ENCODE peak calls at places on chromosome 15, in four cellular contexts. I is left ventricle myocardium inferior, D is IMR-90, G is HCT116. O is an unnamed sample. For H3K27me3 and H3K9me3, the result is how much of the 10 kb centered on the place peaks cover.

GRCh38 chr15:34354286-34354685 is 11.2 kb downstream of the NUTM1 start:
- DNase-seq in I (no peak), D (no peak), G (no peak), O (no peak)

GRCh38 chr15:87522997-87523396 is 733.5 kb downstream of the NTRK3 start:
- DNase-seq in I (no peak), D (no peak), G (no peak), O (no peak)

GRCh38 chr15:74780983-74781672 is 752 bp upstream of the CSK start:
- DNase-seq in I (no peak), D (peak), G (no peak), O (no peak)

GRCh38 chr15:60358935-60359672 is 38.7 kb downstream of the ANXA2 start:
- DNase-seq in I (no peak), D (peak), G (no peak), O (peak)

GRCh38 chr15:68268405-68268804 is 9.1 kb upstream of the FEM1B start:
- DNase-seq in I (no peak), D (peak), G (no peak), O (no peak)

GRCh38 chr15:51758645-51759044 is 7.2 kb downstream of the TMOD2 start:
- DNase-seq in I (peak), D (peak), G (no peak), O (no peak)

GRCh38 chr15:57118013-57118799 is 199.8 kb downstream of the TCF12 start:
- DNase-seq in I (no peak), D (peak), G (peak), O (no peak)

GRCh38 chr15:49421991-49422390 is 1.1 kb upstream of the FGF7 start:
- DNase-seq in I (peak), D (peak), G (peak), O (peak)

GRCh38 chr15:92787116-92787515 is 113.0 kb upstream of the CHD2 start:
- DNase-seq in I (no peak), D (no peak), G (no peak), O (no peak)

GRCh38 chr15:63082366-63082765 is 39.3 kb upstream of the LACTB start:
- DNase-seq in I (no peak), D (no peak), G (no peak), O (no peak)

GRCh38 chr15:74885461-74885860 is 4.4 kb upstream of the MPI start:
- DNase-seq in I (no peak), D (no peak), G (no peak), O (no peak)

GRCh38 chr15:73637527-73637926 is 4.3 kb upstream of the NPTN start:
- DNase-seq in I (no peak), D (no peak), G (no peak), O (no peak)

GRCh38 chr15:91855684-91856553 is 2.4 kb downstream of the SLCO3A1 start:
- DNase-seq in I (no peak), D (no peak), G (no peak), O (no peak)

GRCh38 chr15:64245405-64245804 is 82.6 kb upstream of the PPIB start:
- DNase-seq in I (no peak), D (no peak), G (no peak), O (no peak)

DNA sequence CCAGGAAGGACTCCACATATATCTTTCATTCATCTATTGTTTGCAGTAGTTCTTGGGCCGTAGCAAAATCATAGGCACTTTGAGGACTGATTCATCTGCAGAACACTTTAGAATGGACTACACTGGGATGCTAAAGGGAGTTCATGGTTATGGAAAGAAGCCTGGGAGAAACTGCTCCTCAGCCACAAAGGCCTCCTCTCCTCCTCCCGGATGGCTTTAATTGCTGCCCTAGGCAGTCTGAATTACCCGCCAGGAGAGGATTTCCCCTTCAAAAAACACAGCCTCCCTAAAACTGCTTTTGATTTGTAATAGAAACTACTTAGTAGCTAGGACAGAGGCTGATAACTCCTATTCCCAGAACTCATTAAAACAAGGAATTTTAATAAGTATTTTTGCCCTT is 4.6 kb downstream of the TMEM266 start:
- DNase-seq in I (no peak), D (no peak), G (no peak), O (no peak)
- H3K27me3 ChIP-seq in I (half or more), D (half or more), G (under half), O (half or more)

DNA sequence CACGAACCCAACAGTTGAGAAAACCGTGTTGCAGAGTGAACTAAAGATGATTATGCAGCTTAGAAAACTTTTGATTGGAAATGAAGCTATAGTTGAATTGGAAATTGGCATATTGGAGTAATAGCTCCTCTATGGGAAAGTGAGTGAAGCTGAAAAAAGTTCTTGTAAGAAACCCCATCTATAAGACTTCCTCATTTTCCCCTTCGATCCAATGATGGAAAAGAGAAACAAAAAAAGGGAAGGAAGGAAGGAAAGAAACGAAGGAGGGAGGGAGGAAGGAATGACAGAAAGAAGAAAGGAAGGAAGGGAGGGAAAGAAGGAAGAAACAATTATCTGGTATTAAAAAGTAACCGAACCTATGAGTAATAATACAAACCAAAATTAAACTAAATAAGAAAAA is 791.8 kb upstream of the NR2F2 start:
- DNase-seq in I (no peak), D (no peak), G (no peak), O (no peak)
- H3K9me3 ChIP-seq in I (under half), D (under half), G (under half), O (under half)

GRCh38 chr15:96349933-96350292 is 19.4 kb downstream of the NR2F2 start:
- DNase-seq in I (no peak), D (no peak), G (no peak), O (no peak)

GRCh38 chr15:96349034-96349932 is 18.8 kb downstream of the NR2F2 start:
- DNase-seq in I (no peak), D (no peak), G (no peak), O (no peak)

GRCh38 chr15:96350321-96350720 is 19.8 kb downstream of the NR2F2 start:
- DNase-seq in I (no peak), D (no peak), G (no peak), O (no peak)

GRCh38 chr15:96347181-96348111 is 16.9 kb downstream of the NR2F2 start:
- DNase-seq in I (peak), D (no peak), G (no peak), O (no peak)

GRCh38 chr15:96348112-96349027 is 17.9 kb downstream of the NR2F2 start:
- DNase-seq in I (no peak), D (no peak), G (no peak), O (no peak)
- H3K27me3 ChIP-seq in I (half or more), D (under half), G (under half), O (under half)

DNA sequence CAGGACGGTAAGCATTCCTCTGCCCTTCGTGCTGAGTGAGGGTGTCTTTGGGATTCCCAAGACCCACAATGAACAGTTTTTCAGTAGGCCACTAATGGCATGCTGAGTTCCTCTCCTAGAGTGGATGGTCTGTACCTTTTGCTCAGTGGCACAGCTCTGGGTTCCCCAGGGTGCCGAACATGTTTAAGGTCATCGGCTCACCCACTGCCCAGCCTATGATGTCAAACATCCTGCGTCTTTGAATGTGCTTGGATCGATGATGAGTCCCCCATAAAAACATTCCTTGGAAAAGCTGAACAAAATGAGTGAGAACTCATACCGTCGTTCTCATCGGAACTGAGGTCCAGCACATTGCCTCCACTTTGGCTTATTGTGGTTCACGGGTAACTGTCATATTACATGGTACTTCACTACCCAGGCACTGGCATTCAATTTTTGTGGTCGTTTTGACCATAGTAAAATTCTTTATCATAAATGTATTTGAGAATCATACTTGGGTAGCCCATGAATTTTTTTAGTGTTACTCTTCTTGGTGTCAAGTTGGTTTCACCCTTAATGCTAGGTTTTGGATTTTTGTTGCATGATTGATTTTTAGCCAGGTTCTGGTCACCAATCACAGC is 118.2 kb downstream of the SNRPN start:
- DNase-seq in I (no peak), D (no peak), G (no peak), O (no peak)
- H3K9me3 ChIP-seq in I (half or more), D (half or more), G (half or more), O (half or more)

GRCh38 chr15:33201376-33202189 is 7.1 kb upstream of the FMN1 start:
- DNase-seq in I (no peak), D (peak), G (peak), O (no peak)

GRCh38 chr15:33200444-33200843 is 5.9 kb upstream of the FMN1 start:
- DNase-seq in I (no peak), D (no peak), G (no peak), O (no peak)

GRCh38 chr15:33204087-33204486 is 9.6 kb upstream of the FMN1 start:
- DNase-seq in I (no peak), D (no peak), G (no peak), O (no peak)

GRCh38 chr15:33197636-33198035 is 3.1 kb upstream of the FMN1 start:
- DNase-seq in I (no peak), D (no peak), G (no peak), O (no peak)

GRCh38 chr15:33200903-33201302 is 6.4 kb upstream of the FMN1 start:
- DNase-seq in I (no peak), D (no peak), G (no peak), O (no peak)
- H3K27me3 ChIP-seq in I (under half), D (under half), G (under half), O (under half)

GRCh38 chr15:25058080-25058785 is 103.4 kb downstream of the SNRPN start:
- DNase-seq in I (no peak), D (no peak), G (no peak), O (no peak)
- H3K9me3 ChIP-seq in I (half or more), D (half or more), G (half or more), O (half or more)

GRCh38 chr15:42374810-42375209 is 15.5 kb downstream of the CAPN3 start:
- DNase-seq in I (no peak), D (no peak), G (no peak), O (no peak)
- H3K27me3 ChIP-seq in I (under half), D (under half), G (under half), O (under half)